ENCODE peak calls at places on chromosomes 7 and 10, in nine cellular contexts. Y is mesothelial cell of epicardium, H is psoas muscle, P is heart left ventricle, K is HFFc6, L is body of pancreas, M is mammary epithelial cell, C is cardiac muscle cell, F is A549. V is an unnamed sample.

GRCh38 chr7:135877799-135878198 is 99.4 kb downstream of the MTPN start:
- DNase-seq in Y (no peak), H (no peak), P (no peak), K (no peak), L (no peak), M (peak; percentile 94), C (peak; percentile 70), F (no peak), V (no peak)

GRCh38 chr7:152459724-152460251 is 24.0 kb upstream of the KMT2C start:
- DNase-seq in Y (no peak), H (peak; percentile 61), P (peak; percentile 30), K (peak; percentile 78), L (peak; percentile 82), M (peak; percentile 36), C (no peak), F (no peak), V (no peak)

GRCh38 chr7:30561389-30561788 is 33.3 kb upstream of the GARS1 start:
- DNase-seq in Y (no peak), H (no peak), P (no peak), K (no peak), L (no peak), M (no peak), C (peak; percentile 21), F (no peak), V (no peak)

GRCh38 chr7:130292682-130293257 is at the start of gene CPA4:
- DNase-seq in Y (no peak), H (no peak), P (peak; percentile 26), K (peak; percentile 99), L (peak; percentile 52), M (peak; percentile 98), C (peak; percentile 74), F (peak; percentile 58), V (no peak)

GRCh38 chr7:98354511-98355249 is 46.2 kb downstream of the BAIAP2L1 start:
- DNase-seq in Y (no peak), H (no peak), P (no peak), K (peak; percentile 82), L (peak; percentile 30), M (peak; percentile 93), C (peak; percentile 84), F (peak; percentile 69), V (no peak)

GRCh38 chr7:151062399-151063211 is 3.2 kb downstream of the SLC4A2 start:
- DNase-seq in Y (no peak), H (no peak), P (no peak), K (peak; percentile 49), L (peak; percentile 96), M (peak; percentile 64), C (peak; percentile 72), F (peak; percentile 97), V (peak; percentile 99)

GRCh38 chr10:74738985-74739567 is 87.3 kb upstream of the KAT6B start:
- DNase-seq in Y (no peak), H (no peak), P (no peak), K (no peak), L (no peak), M (no peak), C (peak; percentile 51), F (no peak), V (no peak)

GRCh38 chr7:25739096-25739495 is 412.9 kb upstream of the NFE2L3 start:
- DNase-seq in Y (no peak), H (no peak), P (no peak), K (no peak), L (no peak), M (no peak), C (no peak), F (no peak), V (no peak)

GRCh38 chr7:964401-965231 is 10.1 kb upstream of the ADAP1 start:
- DNase-seq in Y (no peak), H (peak; percentile 67), P (peak; percentile 65), K (peak; percentile 20), L (no peak), M (no peak), C (peak; percentile 58), F (no peak), V (no peak)

GRCh38 chr7:93757421-93757820 is 133.1 kb downstream of the TFPI2 start:
- DNase-seq in Y (no peak), H (no peak), P (no peak), K (no peak), L (no peak), M (peak; percentile 1), C (peak; percentile 43), F (no peak), V (no peak)

GRCh38 chr10:61477469-61477868 is 24.3 kb upstream of the TMEM26 start:
- DNase-seq in Y (no peak), H (no peak), P (no peak), K (no peak), L (no peak), M (no peak), C (no peak), F (no peak), V (no peak)

GRCh38 chr10:61480226-61480625 is 27.0 kb upstream of the TMEM26 start:
- DNase-seq in Y (no peak), H (no peak), P (no peak), K (no peak), L (no peak), M (no peak), C (no peak), F (no peak), V (no peak)

GRCh38 chr10:61481597-61481996 is 28.4 kb upstream of the TMEM26 start:
- DNase-seq in Y (no peak), H (no peak), P (no peak), K (no peak), L (no peak), M (no peak), C (no peak), F (no peak), V (no peak)

GRCh38 chr10:61476529-61476928 is 23.3 kb upstream of the TMEM26 start:
- DNase-seq in Y (no peak), H (no peak), P (no peak), K (no peak), L (no peak), M (no peak), C (no peak), F (no peak), V (no peak)

DNA sequence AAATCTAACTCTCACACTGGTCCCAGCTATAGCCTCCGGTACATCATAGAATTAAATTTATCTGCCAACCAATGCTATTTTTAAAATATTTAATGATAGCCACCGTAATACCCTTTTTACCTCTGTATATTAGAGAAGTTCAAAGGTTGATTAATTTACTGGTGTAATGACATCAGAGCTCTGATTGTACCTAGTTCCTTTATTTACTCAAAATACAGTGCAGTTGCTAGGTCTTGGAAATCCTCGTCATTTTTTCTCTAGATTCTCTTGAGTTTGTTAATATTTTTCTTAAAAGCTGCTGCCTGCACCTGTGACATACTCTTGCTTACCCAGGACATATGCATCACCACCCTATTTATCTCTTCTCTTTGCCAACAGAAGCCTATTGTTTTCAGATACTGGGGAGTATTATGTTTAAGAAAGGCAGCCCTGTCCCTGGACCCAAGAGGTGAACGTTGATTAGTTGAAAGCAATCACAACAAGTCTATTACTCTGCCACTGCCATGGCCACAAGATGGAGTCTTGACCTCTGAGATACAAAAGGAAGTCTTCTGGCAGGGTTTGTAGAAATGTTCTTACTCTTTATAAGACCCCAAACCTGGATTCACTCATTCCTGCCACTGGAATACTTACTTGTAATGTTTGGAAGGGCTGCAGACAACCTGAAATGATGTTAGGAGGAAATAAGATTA is 25.6 kb upstream of the TMEM26 start:
- DNase-seq in Y (no peak), H (no peak), P (no peak), K (no peak), L (no peak), M (no peak), C (no peak), F (no peak), V (no peak)
- TF ChIP-seq CTCF in Y (no peak), H (no peak), P (no peak), K (peak; percentile 30), L (no peak), M (peak; percentile 6), C (no peak), F (no peak), V (no peak)

GRCh38 chr7:76381814-76382213 is 23.0 kb upstream of the YWHAG start:
- DNase-seq in Y (no peak), H (no peak), P (no peak), K (no peak), L (no peak), M (no peak), C (no peak), F (no peak), V (no peak)
- TF ChIP-seq CTCF in Y (peak; percentile 30), H (no peak), P (no peak), K (peak; percentile 60), L (no peak), M (peak; percentile 11), C (no peak), F (no peak), V (no peak)

GRCh38 chr10:127866276-127867013 is 26.3 kb downstream of the CLRN3 start:
- DNase-seq in Y (no peak), H (no peak), P (no peak), K (no peak), L (no peak), M (no peak), C (peak; percentile 36), F (no peak), V (no peak)

GRCh38 chr10:127860632-127861031 is 32.1 kb downstream of the CLRN3 start:
- DNase-seq in Y (no peak), H (no peak), P (no peak), K (no peak), L (no peak), M (no peak), C (no peak), F (no peak), V (no peak)

GRCh38 chr10:127867805-127868204 is 24.9 kb downstream of the CLRN3 start:
- DNase-seq in Y (no peak), H (no peak), P (no peak), K (no peak), L (no peak), M (no peak), C (no peak), F (no peak), V (no peak)

GRCh38 chr10:127863231-127863825 is 29.4 kb downstream of the CLRN3 start:
- DNase-seq in Y (no peak), H (no peak), P (no peak), K (no peak), L (no peak), M (peak; percentile 21), C (no peak), F (no peak), V (no peak)
- TF ChIP-seq CTCF in Y (no peak), H (no peak), P (no peak), K (no peak), L (no peak), M (no peak), C (no peak), F (no peak), V (no peak)

GRCh38 chr7:149870701-149871483 is 2.9 kb upstream of the ATP6V0E2 start:
- DNase-seq in Y (peak; percentile 22), H (no peak), P (peak; percentile 5), K (no peak), L (no peak), M (no peak), C (no peak), F (no peak), V (no peak)

GRCh38 chr7:149873968-149874643 is at the start of gene ATP6V0E2:
- DNase-seq in Y (no peak), H (no peak), P (no peak), K (no peak), L (no peak), M (no peak), C (no peak), F (no peak), V (no peak)

GRCh38 chr7:149873074-149873967 is 448 bp upstream of the ATP6V0E2 start:
- DNase-seq in Y (peak; percentile 94), H (peak; percentile 97), P (peak; percentile 96), K (peak; percentile 92), L (peak; percentile 97), M (peak; percentile 89), C (peak; percentile 92), F (peak; percentile 99), V (peak; percentile 100)

GRCh38 chr7:149871576-149871975 is 2.2 kb upstream of the ATP6V0E2 start:
- DNase-seq in Y (no peak), H (no peak), P (peak; percentile 2), K (no peak), L (no peak), M (no peak), C (no peak), F (no peak), V (no peak)

GRCh38 chr7:149872419-149873073 is 1.2 kb upstream of the ATP6V0E2 start:
- DNase-seq in Y (peak; percentile 60), H (peak; percentile 91), P (peak; percentile 87), K (peak; percentile 87), L (peak; percentile 75), M (peak; percentile 63), C (peak; percentile 75), F (peak; percentile 99), V (no peak)
- TF ChIP-seq CTCF in Y (no peak), H (peak; percentile 31), P (peak; percentile 21), K (peak; percentile 48), L (peak; percentile 24), M (peak; percentile 21), C (no peak), F (no peak), V (no peak)